ENCODE peak calls at places on chromosome 21, in four cellular contexts. Q is H1, K is IMR-90, F is neuronal stem cell. V is an unnamed sample.

GRCh38 chr21:41600961-41601572 is 93.1 kb upstream of the TMPRSS2 start:
- DNase-seq in Q (no peak), K (no peak), F (no peak), V (peak)

GRCh38 chr21:41848971-41849580 is 30.1 kb downstream of the PRDM15 start:
- DNase-seq in Q (no peak), K (no peak), F (no peak), V (no peak)

GRCh38 chr21:27329255-27329851 is 362.5 kb upstream of the ADAMTS5 start:
- DNase-seq in Q (no peak), K (peak), F (no peak), V (no peak)

GRCh38 chr21:44337941-44338895 is 972 bp downstream of the CFAP410 start:
- DNase-seq in Q (peak), K (peak), F (peak), V (peak)

GRCh38 chr21:43740497-43741156 is 21.7 kb downstream of the PDXK start:
- DNase-seq in Q (peak), K (no peak), F (peak), V (peak)

GRCh38 chr21:26185446-26185845 is 14.9 kb upstream of the APP start:
- DNase-seq in Q (no peak), K (no peak), F (no peak), V (no peak)

GRCh38 chr21:38721055-38721454 is 84.7 kb upstream of the ETS2 start:
- DNase-seq in Q (no peak), K (no peak), F (no peak), V (peak)

GRCh38 chr21:43944181-43944633 is 67.9 kb upstream of the TRAPPC10 start:
- DNase-seq in Q (no peak), K (no peak), F (no peak), V (no peak)

GRCh38 chr21:16116798-16117197 is 387.0 kb downstream of the USP25 start:
- DNase-seq in Q (no peak), K (peak), F (no peak), V (no peak)

GRCh38 chr21:39712976-39713375 is 32.0 kb upstream of the IGSF5 start:
- DNase-seq in Q (no peak), K (no peak), F (no peak), V (peak)

GRCh38 chr21:39968010-39968409 is 100.8 kb downstream of the PCP4 start:
- DNase-seq in Q (peak), K (no peak), F (no peak), V (peak)

GRCh38 chr21:14358775-14359174 is 24.2 kb downstream of the HSPA13 start:
- DNase-seq in Q (no peak), K (no peak), F (no peak), V (no peak)

GRCh38 chr21:38780879-38781278 is 24.9 kb upstream of the ETS2 start:
- DNase-seq in Q (no peak), K (no peak), F (no peak), V (no peak)

GRCh38 chr21:14685568-14685967 is 139.5 kb upstream of the SAMSN1 start:
- DNase-seq in Q (no peak), K (no peak), F (no peak), V (no peak)

GRCh38 chr21:24045775-24046215 is 1561.5 kb downstream of the MRPL39 start:
- DNase-seq in Q (peak), K (peak), F (no peak), V (no peak)

GRCh38 chr21:43970551-43970950 is 41.6 kb upstream of the TRAPPC10 start:
- DNase-seq in Q (no peak), K (no peak), F (no peak), V (no peak)

GRCh38 chr21:23936224-23936623 is 1671.1 kb downstream of the MRPL39 start:
- DNase-seq in Q (peak), K (peak), F (peak), V (no peak)

GRCh38 chr21:28832013-28832714 is 160.5 kb downstream of the LTN1 start:
- DNase-seq in Q (no peak), K (peak), F (no peak), V (no peak)

GRCh38 chr21:15001113-15001512 is 63.7 kb downstream of the NRIP1 start:
- DNase-seq in Q (no peak), K (no peak), F (no peak), V (no peak)

GRCh38 chr21:15071012-15071411 is 6.2 kb upstream of the NRIP1 start:
- DNase-seq in Q (no peak), K (no peak), F (no peak), V (peak)

GRCh38 chr21:35925497-35925896 is 134.8 kb downstream of the SETD4 start:
- DNase-seq in Q (no peak), K (peak), F (no peak), V (no peak)

GRCh38 chr21:17429936-17430335 is 82.9 kb upstream of the CXADR start:
- DNase-seq in Q (no peak), K (no peak), F (no peak), V (no peak)

GRCh38 chr21:42027804-42028753 is 17.9 kb upstream of the ZBTB21 start:
- DNase-seq in Q (no peak), K (no peak), F (no peak), V (no peak)

GRCh38 chr21:26969971-26970725 is 3.3 kb upstream of the ADAMTS5 start:
- DNase-seq in Q (no peak), K (peak), F (no peak), V (no peak)

GRCh38 chr21:38920631-38921398 is 115.1 kb downstream of the ETS2 start:
- DNase-seq in Q (no peak), K (peak), F (no peak), V (no peak)

GRCh38 chr21:39647476-39647875 is 34.7 kb downstream of the B3GALT5 start:
- DNase-seq in Q (no peak), K (peak), F (no peak), V (no peak)

GRCh38 chr21:21230672-21231071 is 232.5 kb downstream of the NCAM2 start:
- DNase-seq in Q (no peak), K (peak), F (no peak), V (no peak)

GRCh38 chr21:35540950-35541632 is 492.0 kb upstream of the RUNX1 start:
- DNase-seq in Q (no peak), K (no peak), F (no peak), V (no peak)

GRCh38 chr21:38631171-38631570 is 132.9 kb upstream of the ERG start:
- DNase-seq in Q (no peak), K (no peak), F (no peak), V (no peak)

GRCh38 chr21:41877901-41878830 is 978 bp downstream of the PRDM15 start:
- DNase-seq in Q (no peak), K (peak), F (peak), V (no peak)

GRCh38 chr21:43585924-43586411 is 73.3 kb downstream of the HSF2BP start:
- DNase-seq in Q (no peak), K (peak), F (peak), V (peak)

GRCh38 chr21:43771199-43771675 is 4.9 kb downstream of the CSTB start:
- DNase-seq in Q (no peak), K (no peak), F (no peak), V (no peak)

GRCh38 chr21:43290529-43291346 is 121.9 kb downstream of the CRYAA start:
- DNase-seq in Q (no peak), K (no peak), F (no peak), V (no peak)

GRCh38 chr21:35134299-35134698 is 85.2 kb upstream of the RUNX1 start:
- DNase-seq in Q (no peak), K (no peak), F (no peak), V (no peak)

GRCh38 chr21:37532868-37533780 is 166.6 kb downstream of the DYRK1A start:
- DNase-seq in Q (peak), K (peak), F (no peak), V (no peak)

GRCh38 chr21:37534431-37534830 is 167.9 kb downstream of the DYRK1A start:
- DNase-seq in Q (no peak), K (no peak), F (no peak), V (no peak)

GRCh38 chr21:37529649-37530048 is 163.1 kb downstream of the DYRK1A start:
- DNase-seq in Q (peak), K (no peak), F (no peak), V (no peak)

GRCh38 chr21:37530901-37531351 is 164.4 kb downstream of the DYRK1A start:
- DNase-seq in Q (peak), K (no peak), F (no peak), V (no peak)

DNA sequence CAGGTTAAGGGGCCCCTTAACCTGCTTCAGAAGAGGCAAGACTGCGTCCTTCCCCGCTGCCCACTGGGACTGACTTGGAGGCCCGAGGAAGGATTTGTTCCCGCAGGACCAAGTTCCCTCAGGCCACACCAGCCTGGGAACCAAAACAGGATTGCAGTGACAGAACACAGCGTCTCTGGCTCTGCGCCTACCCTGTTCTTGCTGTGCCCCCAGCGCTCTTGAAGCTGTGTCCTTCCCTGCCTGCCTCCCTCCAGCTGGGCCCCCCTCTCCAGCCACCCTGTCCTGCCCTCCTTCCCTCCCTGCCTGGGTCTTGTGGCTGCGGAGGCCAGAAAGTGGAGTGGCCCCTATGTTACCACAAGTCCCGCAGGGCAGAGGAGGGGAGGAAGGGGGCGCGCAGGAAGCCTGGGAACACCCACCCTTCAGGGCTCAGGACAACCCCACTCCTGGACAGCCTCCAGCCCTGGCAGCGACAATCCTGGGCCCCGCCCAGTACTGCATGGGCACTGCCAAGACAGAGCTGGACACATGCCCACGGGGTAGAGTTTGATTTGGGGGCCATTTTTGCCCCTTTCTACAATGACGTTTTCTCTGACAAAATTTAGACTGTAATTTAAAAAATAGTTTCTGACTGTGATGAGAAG is 164.9 kb downstream of the DYRK1A start:
- DNase-seq in Q (no peak), K (no peak), F (no peak), V (no peak)
- H2AK5ac ChIP-seq in Q (no peak), K (no peak), F (peak), V (no peak)

DNA sequence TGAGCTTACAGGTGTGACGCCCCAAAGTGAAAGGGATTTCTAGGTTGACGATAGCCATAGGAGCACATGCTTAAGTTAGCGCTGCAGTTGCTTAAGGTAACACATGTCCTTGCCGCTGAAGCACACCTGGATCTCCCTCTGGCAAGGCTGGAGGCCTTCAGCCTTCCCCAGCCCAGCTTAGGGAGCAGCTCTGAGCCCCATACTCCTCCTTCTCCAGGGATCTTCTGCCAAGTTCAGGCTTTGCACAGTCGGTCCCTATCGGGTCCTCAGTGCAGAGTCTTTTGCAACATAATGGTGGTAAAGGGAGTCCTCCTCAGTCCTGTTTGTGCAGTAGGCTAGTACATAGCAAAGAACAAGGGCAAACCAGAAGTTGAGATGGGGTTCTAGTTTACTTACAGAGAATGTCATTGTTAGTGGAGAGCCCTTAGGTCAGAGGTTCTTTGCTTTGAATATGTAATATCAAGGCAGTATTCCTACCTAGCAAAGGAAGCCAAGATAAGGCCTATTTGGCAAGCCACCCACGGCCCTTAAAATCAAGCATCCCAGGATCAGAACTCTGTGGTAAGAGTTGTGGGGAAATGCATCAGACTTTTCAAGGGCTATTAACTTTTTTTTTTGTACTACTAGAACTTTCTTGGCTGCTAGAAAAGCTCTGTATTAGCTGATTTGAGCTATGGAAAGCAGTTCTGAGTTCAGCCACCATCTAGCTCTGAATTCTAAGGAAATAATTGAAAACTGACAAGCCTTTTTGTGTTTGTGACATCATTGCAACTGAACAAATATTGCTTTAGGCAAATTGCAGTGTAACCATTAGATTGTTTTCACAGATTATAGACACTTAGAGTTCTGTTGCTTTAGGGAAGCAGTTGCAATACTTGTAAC is 1.4 kb downstream of the EVA1C start:
- DNase-seq in Q (no peak), K (no peak), F (no peak), V (no peak)
- H2AK5ac ChIP-seq in Q (no peak), K (no peak), F (no peak), V (no peak)

GRCh38 chr21:45355573-45355972 is 49.4 kb upstream of the COL18A1 start:
- DNase-seq in Q (no peak), K (no peak), F (no peak), V (no peak)

GRCh38 chr21:45357436-45358260 is 47.3 kb upstream of the COL18A1 start:
- DNase-seq in Q (no peak), K (no peak), F (no peak), V (no peak)

GRCh38 chr21:45354970-45355369 is 50.0 kb upstream of the COL18A1 start:
- DNase-seq in Q (no peak), K (no peak), F (no peak), V (no peak)

GRCh38 chr21:45356653-45357435 is 48.1 kb upstream of the COL18A1 start:
- DNase-seq in Q (no peak), K (no peak), F (no peak), V (no peak)

DNA sequence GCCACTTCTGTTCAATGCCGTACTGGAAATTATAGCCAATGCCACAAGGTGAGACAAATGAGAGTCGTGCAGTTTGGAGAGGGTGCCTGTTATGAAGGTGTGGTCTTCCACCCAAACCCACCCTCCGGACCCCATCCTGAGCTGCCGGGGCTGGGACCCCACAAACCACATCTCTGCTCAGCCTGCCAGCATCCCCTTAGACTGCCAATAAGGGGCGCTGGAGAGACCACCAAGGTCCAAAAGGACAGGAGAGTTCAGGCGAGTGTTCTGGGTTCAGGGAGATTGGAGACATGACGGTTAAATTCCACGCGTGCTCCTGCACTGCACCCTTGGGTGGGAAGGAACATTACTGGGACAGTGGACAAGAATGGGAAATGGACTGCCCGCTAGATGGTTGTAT is 48.7 kb upstream of the COL18A1 start:
- DNase-seq in Q (no peak), K (no peak), F (no peak), V (no peak)
- H2AK5ac ChIP-seq in Q (no peak), K (peak), F (no peak), V (no peak)

GRCh38 chr21:34018185-34018584 is 55.2 kb upstream of the MRPS6 start:
- DNase-seq in Q (no peak), K (no peak), F (no peak), V (no peak)
- H2AK5ac ChIP-seq in Q (no peak), K (no peak), F (no peak), V (no peak)

GRCh38 chr21:46211786-46212720 is 16.5 kb downstream of the LSS start:
- DNase-seq in Q (no peak), K (no peak), F (no peak), V (no peak)
- H2AK5ac ChIP-seq in Q (no peak), K (no peak), F (no peak), V (no peak)

V was measured in H9.